ENCODE peak calls at places on chromosome 1, in five cellular contexts. One of them, this sample, is unnamed.

GRCh38 chr1:15994590-15995351 is 9.3 kb upstream of the SRARP start:
- DNase-seq in EL: peak
- DNase-seq in CD4-positive, alpha-beta T cell: peak
- DNase-seq in activated B cell treated with CpG ODN at 0.5 μM for 24 hours: no peak
- DNase-seq in AG09309: no peak
- DNase-seq in this sample: no peak

GRCh38 chr1:93330196-93330595 is 15.5 kb upstream of the DR1 start:
- DNase-seq in AG09309: no peak
- DNase-seq in activated B cell treated with CpG ODN at 0.5 μM for 24 hours: no peak
- DNase-seq in EL: no peak
- DNase-seq in CD4-positive, alpha-beta T cell: no peak
- DNase-seq in this sample: no peak

GRCh38 chr1:204376919-204377799 is 17.4 kb upstream of the PLEKHA6 start:
- DNase-seq in activated B cell treated with CpG ODN at 0.5 μM for 24 hours: no peak
- DNase-seq in EL: no peak
- DNase-seq in CD4-positive, alpha-beta T cell: no peak
- DNase-seq in AG09309: no peak
- DNase-seq in this sample: no peak

GRCh38 chr1:86062458-86062857 is 94.1 kb downstream of the COL24A1 start:
- DNase-seq in activated B cell treated with CpG ODN at 0.5 μM for 24 hours: no peak
- DNase-seq in CD4-positive, alpha-beta T cell: no peak
- DNase-seq in AG09309: no peak
- DNase-seq in EL: no peak
- DNase-seq in this sample: no peak

GRCh38 chr1:236099622-236100021 is 34.7 kb upstream of the NID1 start:
- DNase-seq in activated B cell treated with CpG ODN at 0.5 μM for 24 hours: no peak
- DNase-seq in CD4-positive, alpha-beta T cell: no peak
- DNase-seq in AG09309: no peak
- DNase-seq in EL: peak
- DNase-seq in this sample: peak

GRCh38 chr1:171140466-171140865 is 44.6 kb upstream of the FMO2 start:
- DNase-seq in AG09309: no peak
- DNase-seq in EL: no peak
- DNase-seq in activated B cell treated with CpG ODN at 0.5 μM for 24 hours: no peak
- DNase-seq in CD4-positive, alpha-beta T cell: no peak
- DNase-seq in this sample: peak

GRCh38 chr1:150789396-150789795 is 18.7 kb downstream of the CTSK start:
- DNase-seq in AG09309: no peak
- DNase-seq in CD4-positive, alpha-beta T cell: no peak
- DNase-seq in activated B cell treated with CpG ODN at 0.5 μM for 24 hours: no peak
- DNase-seq in EL: no peak
- DNase-seq in this sample: no peak

GRCh38 chr1:221708987-221709386 is 32.9 kb downstream of the DUSP10 start:
- DNase-seq in AG09309: no peak
- DNase-seq in EL: no peak
- DNase-seq in activated B cell treated with CpG ODN at 0.5 μM for 24 hours: peak
- DNase-seq in CD4-positive, alpha-beta T cell: peak
- DNase-seq in this sample: no peak

GRCh38 chr1:165069829-165070228 is 286.7 kb downstream of the LMX1A start:
- DNase-seq in EL: no peak
- DNase-seq in AG09309: no peak
- DNase-seq in activated B cell treated with CpG ODN at 0.5 μM for 24 hours: no peak
- DNase-seq in CD4-positive, alpha-beta T cell: no peak
- DNase-seq in this sample: no peak